ENCODE peak calls at places on chromosomes 2 and 18, in eight cellular contexts. U is amniotic stem cell; T is psoas muscle; P is globus pallidus; G is M059J; C is lung; J is activated naive CD8-positive, alpha-beta T cell treated with anti-CD3 and anti-CD28 coated beads for 36 hours; W is GM03348. L is an unnamed sample.

GRCh38 chr2:48312126-48312525 is 217.8 kb upstream of the STON1 start:
- DNase-seq in U (no peak), T (no peak), P (no peak), G (peak), C (no peak), J (no peak), W (no peak), L (no peak)

GRCh38 chr2:155574941-155575340 is 757.6 kb downstream of the NR4A2 start:
- DNase-seq in U (no peak), T (no peak), P (no peak), G (no peak), C (no peak), J (no peak), W (no peak), L (no peak)

GRCh38 chr2:98346259-98347236 is at the start of gene CNGA3:
- DNase-seq in U (no peak), T (peak), P (no peak), G (peak), C (no peak), J (peak), W (peak), L (no peak)

GRCh38 chr2:152307863-152308262 is 27.1 kb upstream of the FMNL2 start:
- DNase-seq in U (no peak), T (no peak), P (no peak), G (no peak), C (no peak), J (no peak), W (no peak), L (no peak)

GRCh38 chr2:221428896-221429295 is 143.2 kb downstream of the EPHA4 start:
- DNase-seq in U (no peak), T (no peak), P (no peak), G (no peak), C (no peak), J (no peak), W (no peak), L (no peak)

GRCh38 chr18:44518666-44519065 is 162.0 kb upstream of the SETBP1 start:
- DNase-seq in U (no peak), T (no peak), P (no peak), G (no peak), C (no peak), J (no peak), W (no peak), L (no peak)

GRCh38 chr2:217711236-217711635 is 291.6 kb downstream of the TNS1 start:
- DNase-seq in U (peak), T (no peak), P (no peak), G (peak), C (no peak), J (no peak), W (peak), L (no peak)

GRCh38 chr2:25164526-25164925 is 3.9 kb downstream of the POMC start:
- DNase-seq in U (no peak), T (no peak), P (no peak), G (no peak), C (no peak), J (no peak), W (no peak), L (no peak)

GRCh38 chr2:106192752-106193490 is 1.2 kb downstream of the UXS1 start:
- DNase-seq in U (no peak), T (no peak), P (peak), G (peak), C (peak), J (peak), W (peak), L (no peak)

GRCh38 chr2:176130153-176130916 is 830 bp downstream of the HOXD8 start:
- DNase-seq in U (no peak), T (peak), P (no peak), G (no peak), C (no peak), J (peak), W (peak), L (no peak)

GRCh38 chr18:58525517-58525916 is 103.4 kb downstream of the ALPK2 start:
- DNase-seq in U (no peak), T (no peak), P (no peak), G (peak), C (no peak), J (peak), W (peak), L (no peak)

GRCh38 chr2:241561811-241562210 is 3.3 kb downstream of the BOK start:
- DNase-seq in U (peak), T (peak), P (peak), G (peak), C (peak), J (no peak), W (peak), L (peak)

GRCh38 chr2:64670047-64670446 is 16.3 kb upstream of the SERTAD2 start:
- DNase-seq in U (no peak), T (no peak), P (no peak), G (no peak), C (no peak), J (no peak), W (no peak), L (no peak)

GRCh38 chr18:13217971-13218375 is 587 bp upstream of the LDLRAD4 start:
- DNase-seq in U (no peak), T (peak), P (no peak), G (no peak), C (no peak), J (no peak), W (peak), L (peak)

GRCh38 chr2:2694751-2695150 is 363.7 kb upstream of the MYT1L start:
- DNase-seq in U (no peak), T (no peak), P (no peak), G (no peak), C (no peak), J (no peak), W (no peak), L (no peak)

GRCh38 chr2:44170337-44170736 is 1.7 kb downstream of the PPM1B start:
- DNase-seq in U (no peak), T (no peak), P (peak), G (peak), C (no peak), J (no peak), W (no peak), L (no peak)

GRCh38 chr18:53508529-53508928 is 715.9 kb downstream of the MBD2 start:
- DNase-seq in U (no peak), T (no peak), P (no peak), G (no peak), C (no peak), J (no peak), W (no peak), L (no peak)

GRCh38 chr18:13849791-13850190 is 25.8 kb downstream of the MC5R start:
- DNase-seq in U (no peak), T (no peak), P (no peak), G (no peak), C (no peak), J (no peak), W (no peak), L (no peak)

GRCh38 chr2:54384301-54385035 is 71.7 kb upstream of the SPTBN1 start:
- DNase-seq in U (no peak), T (no peak), P (peak), G (no peak), C (no peak), J (no peak), W (no peak), L (no peak)

GRCh38 chr2:232863996-232864395 is 6.1 kb upstream of the SNORC start:
- DNase-seq in U (no peak), T (no peak), P (no peak), G (no peak), C (no peak), J (no peak), W (no peak), L (no peak)

GRCh38 chr2:48452108-48452507 is 77.8 kb upstream of the STON1 start:
- DNase-seq in U (no peak), T (no peak), P (no peak), G (no peak), C (no peak), J (no peak), W (no peak), L (no peak)

GRCh38 chr18:28087173-28087563 is 89.8 kb downstream of the CDH2 start:
- DNase-seq in U (no peak), T (no peak), P (no peak), G (peak), C (no peak), J (no peak), W (no peak), L (peak)

GRCh38 chr18:47184419-47185050 is 8.4 kb upstream of the IER3IP1 start:
- DNase-seq in U (no peak), T (no peak), P (no peak), G (peak), C (peak), J (no peak), W (no peak), L (no peak)

GRCh38 chr2:80643598-80643997 is 339.0 kb upstream of the LRRTM1 start:
- DNase-seq in U (no peak), T (no peak), P (no peak), G (no peak), C (no peak), J (no peak), W (no peak), L (no peak)

GRCh38 chr2:215796160-215796559 is 217.2 kb downstream of the MREG start:
- DNase-seq in U (no peak), T (no peak), P (no peak), G (peak), C (no peak), J (no peak), W (peak), L (no peak)

GRCh38 chr2:134681201-134681600 is 37.6 kb downstream of the TMEM163 start:
- DNase-seq in U (no peak), T (no peak), P (no peak), G (peak), C (no peak), J (no peak), W (no peak), L (no peak)

GRCh38 chr18:77108821-77109692 is 23.5 kb downstream of the MBP start:
- DNase-seq in U (no peak), T (peak), P (no peak), G (no peak), C (no peak), J (no peak), W (no peak), L (no peak)

GRCh38 chr2:9089831-9090230 is 86.3 kb upstream of the MBOAT2 start:
- DNase-seq in U (no peak), T (no peak), P (no peak), G (peak), C (peak), J (no peak), W (no peak), L (no peak)